ENCODE peak calls at places on chromosomes 5 and 9, in five cellular contexts. One of them, this sample, is unnamed. For H3K9me2, the result is how much of the 10 kb centered on the place peaks cover.

GRCh38 chr5:34715711-34716110 is 59.6 kb downstream of the RAI14 start:
- DNase-seq in HCT116: no peak
- DNase-seq in Karpas-422: no peak
- DNase-seq in GM23338: no peak
- DNase-seq in PC-3: peak
- DNase-seq in this sample: peak

GRCh38 chr5:129410488-129410887 is 49.6 kb upstream of the ADAMTS19 start:
- DNase-seq in HCT116: no peak
- DNase-seq in Karpas-422: no peak
- DNase-seq in GM23338: peak
- DNase-seq in PC-3: no peak
- DNase-seq in this sample: no peak

GRCh38 chr9:2153599-2154217 is 138.6 kb downstream of the SMARCA2 start:
- DNase-seq in HCT116: no peak
- DNase-seq in Karpas-422: no peak
- DNase-seq in GM23338: no peak
- DNase-seq in PC-3: no peak
- DNase-seq in this sample: peak

GRCh38 chr5:179212870-179213269 is 132.4 kb downstream of the ADAMTS2 start:
- DNase-seq in HCT116: no peak
- DNase-seq in Karpas-422: no peak
- DNase-seq in GM23338: no peak
- DNase-seq in PC-3: no peak
- DNase-seq in this sample: no peak

GRCh38 chr9:90002299-90003045 is 397.7 kb downstream of the GADD45G start:
- DNase-seq in HCT116: no peak
- DNase-seq in Karpas-422: no peak
- DNase-seq in GM23338: no peak
- DNase-seq in PC-3: no peak
- DNase-seq in this sample: no peak

GRCh38 chr9:18297532-18297872 is 176.5 kb upstream of the ADAMTSL1 start:
- DNase-seq in HCT116: no peak
- DNase-seq in Karpas-422: peak
- DNase-seq in GM23338: peak
- DNase-seq in PC-3: peak
- DNase-seq in this sample: no peak

GRCh38 chr5:11385251-11385900 is 518.9 kb downstream of the CTNND2 start:
- DNase-seq in HCT116: no peak
- DNase-seq in Karpas-422: no peak
- DNase-seq in GM23338: peak
- DNase-seq in PC-3: peak
- DNase-seq in this sample: peak

GRCh38 chr9:136840140-136840876 is 2.0 kb upstream of the AJM1 start:
- DNase-seq in HCT116: no peak
- DNase-seq in Karpas-422: no peak
- DNase-seq in GM23338: no peak
- DNase-seq in PC-3: no peak
- DNase-seq in this sample: no peak

GRCh38 chr5:152293189-152293588 is 111.9 kb downstream of the NMUR2 start:
- DNase-seq in HCT116: no peak
- DNase-seq in Karpas-422: no peak
- DNase-seq in GM23338: no peak
- DNase-seq in PC-3: no peak
- DNase-seq in this sample: no peak

GRCh38 chr5:152303841-152304240 is 101.2 kb downstream of the NMUR2 start:
- DNase-seq in HCT116: no peak
- DNase-seq in Karpas-422: no peak
- DNase-seq in GM23338: no peak
- DNase-seq in PC-3: no peak
- DNase-seq in this sample: no peak

GRCh38 chr5:152297866-152298265 is 107.2 kb downstream of the NMUR2 start:
- DNase-seq in HCT116: no peak
- DNase-seq in Karpas-422: no peak
- DNase-seq in GM23338: no peak
- DNase-seq in PC-3: peak
- DNase-seq in this sample: no peak
- H3K9me2 ChIP-seq in HCT116: under half
- H3K9me2 ChIP-seq in Karpas-422: under half
- H3K9me2 ChIP-seq in GM23338: under half
- H3K9me2 ChIP-seq in PC-3: under half
- H3K9me2 ChIP-seq in this sample: under half

DNA sequence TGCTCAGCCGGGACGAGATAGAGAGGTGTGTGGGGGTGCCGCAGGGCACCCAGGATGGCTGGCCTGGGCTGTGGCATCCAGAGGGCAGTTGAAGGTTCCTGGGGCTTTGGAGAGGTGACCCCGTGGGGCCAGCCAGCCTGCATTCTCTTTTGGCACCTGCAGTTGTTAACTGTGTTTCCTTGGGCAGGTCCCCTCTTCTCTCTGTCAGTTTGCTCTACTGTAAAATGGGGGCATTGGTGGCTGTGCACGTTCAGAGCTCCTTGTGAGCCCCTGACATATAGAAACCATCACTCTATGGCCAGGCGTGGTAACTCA is 8.5 kb downstream of the ZDHHC12 start:
- DNase-seq in HCT116: no peak
- DNase-seq in Karpas-422: no peak
- DNase-seq in GM23338: no peak
- DNase-seq in PC-3: no peak
- DNase-seq in this sample: no peak
- H3K9me2 ChIP-seq in HCT116: under half
- H3K9me2 ChIP-seq in Karpas-422: under half
- H3K9me2 ChIP-seq in GM23338: under half
- H3K9me2 ChIP-seq in PC-3: under half
- H3K9me2 ChIP-seq in this sample: under half

GRCh38 chr5:2697446-2698200 is 53.9 kb downstream of the IRX2 start:
- DNase-seq in HCT116: no peak
- DNase-seq in Karpas-422: no peak
- DNase-seq in GM23338: no peak
- DNase-seq in PC-3: no peak
- DNase-seq in this sample: no peak
- H3K9me2 ChIP-seq in HCT116: under half
- H3K9me2 ChIP-seq in Karpas-422: under half
- H3K9me2 ChIP-seq in GM23338: under half
- H3K9me2 ChIP-seq in PC-3: under half
- H3K9me2 ChIP-seq in this sample: under half

GRCh38 chr5:114952876-114953275 is 216.8 kb downstream of the TRIM36 start:
- DNase-seq in HCT116: no peak
- DNase-seq in Karpas-422: no peak
- DNase-seq in GM23338: no peak
- DNase-seq in PC-3: no peak
- DNase-seq in this sample: no peak
- H3K9me2 ChIP-seq in HCT116: under half
- H3K9me2 ChIP-seq in Karpas-422: under half
- H3K9me2 ChIP-seq in GM23338: under half
- H3K9me2 ChIP-seq in PC-3: under half
- H3K9me2 ChIP-seq in this sample: under half

DNA sequence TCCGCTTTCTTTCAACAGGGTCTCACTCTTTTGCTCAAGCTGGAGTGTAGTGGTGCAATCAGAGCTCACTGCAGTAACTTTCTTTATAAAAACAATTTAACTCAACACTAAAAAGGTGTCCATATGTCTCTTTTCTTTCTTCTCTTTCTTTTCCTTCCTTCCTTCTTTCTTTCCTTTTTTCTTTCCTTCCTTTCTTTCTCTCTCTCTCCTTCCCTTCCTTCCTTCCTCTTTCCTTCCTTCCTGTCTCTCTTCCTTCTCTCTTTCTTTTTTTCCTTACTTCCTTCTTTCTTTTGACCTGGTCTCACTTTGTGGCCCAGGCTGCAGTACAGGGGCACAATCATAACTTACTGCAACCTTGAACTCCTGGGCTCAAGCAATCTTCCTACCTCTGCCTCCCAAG is 25.8 kb upstream of the TBC1D2 start:
- DNase-seq in HCT116: no peak
- DNase-seq in Karpas-422: no peak
- DNase-seq in GM23338: no peak
- DNase-seq in PC-3: no peak
- DNase-seq in this sample: no peak
- H3K9me2 ChIP-seq in HCT116: under half
- H3K9me2 ChIP-seq in Karpas-422: under half
- H3K9me2 ChIP-seq in GM23338: under half
- H3K9me2 ChIP-seq in PC-3: under half
- H3K9me2 ChIP-seq in this sample: under half

GRCh38 chr5:171369056-171369455 is 18.6 kb upstream of the NPM1 start:
- DNase-seq in HCT116: no peak
- DNase-seq in Karpas-422: no peak
- DNase-seq in GM23338: no peak
- DNase-seq in PC-3: no peak
- DNase-seq in this sample: no peak

GRCh38 chr5:171366645-171367044 is 21.0 kb upstream of the NPM1 start:
- DNase-seq in HCT116: no peak
- DNase-seq in Karpas-422: no peak
- DNase-seq in GM23338: no peak
- DNase-seq in PC-3: no peak
- DNase-seq in this sample: no peak

GRCh38 chr5:171369898-171370297 is 17.8 kb upstream of the NPM1 start:
- DNase-seq in HCT116: no peak
- DNase-seq in Karpas-422: no peak
- DNase-seq in GM23338: no peak
- DNase-seq in PC-3: no peak
- DNase-seq in this sample: no peak

GRCh38 chr5:171365351-171365750 is 22.3 kb upstream of the NPM1 start:
- DNase-seq in HCT116: no peak
- DNase-seq in Karpas-422: peak
- DNase-seq in GM23338: peak
- DNase-seq in PC-3: no peak
- DNase-seq in this sample: peak

DNA sequence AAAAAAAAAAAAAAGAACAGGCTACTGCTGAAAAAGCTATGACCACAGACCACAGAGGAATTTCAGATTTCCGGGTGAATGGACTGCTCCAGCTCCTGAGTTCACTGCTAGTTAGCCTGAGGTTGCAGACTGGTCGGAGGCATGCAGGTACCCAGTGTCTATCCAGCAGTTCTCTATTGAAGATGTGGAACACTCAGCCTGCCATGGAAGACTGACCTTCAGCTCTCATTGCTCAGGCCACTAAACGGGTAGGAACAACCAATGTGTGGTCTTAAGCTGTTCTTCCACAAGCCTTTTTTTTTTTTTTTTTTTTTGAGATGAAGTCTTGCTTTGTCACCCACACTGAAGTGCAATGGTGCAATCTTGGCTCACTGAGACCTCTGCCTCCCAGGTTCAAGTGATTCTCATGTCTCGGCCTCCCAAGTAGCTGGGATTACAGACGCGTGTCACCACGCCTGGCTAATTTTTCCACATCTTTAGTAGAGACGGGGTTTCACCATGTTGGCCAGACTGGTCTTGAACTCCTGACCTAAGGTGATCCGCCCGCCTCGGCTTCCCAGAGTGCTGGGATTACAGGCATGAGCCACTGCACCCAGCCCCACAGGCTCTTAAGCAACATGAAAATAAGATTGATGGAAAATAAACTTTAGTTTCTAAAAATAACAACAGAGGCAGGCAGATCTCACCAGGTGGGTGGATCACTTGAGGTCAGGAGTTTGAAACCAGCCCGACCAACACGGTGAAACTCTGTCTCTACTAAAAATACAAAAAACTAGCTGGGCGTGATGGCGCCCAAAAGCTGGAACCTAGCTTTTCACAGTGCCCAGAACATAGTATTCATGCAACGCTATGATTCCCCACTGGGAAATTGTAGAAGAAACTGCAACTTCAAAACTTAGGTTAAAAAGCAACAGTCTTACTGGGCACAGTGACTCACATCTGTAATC is 20.0 kb upstream of the NPM1 start:
- DNase-seq in HCT116: no peak
- DNase-seq in Karpas-422: no peak
- DNase-seq in GM23338: no peak
- DNase-seq in PC-3: no peak
- DNase-seq in this sample: peak
- H3K9me2 ChIP-seq in HCT116: under half
- H3K9me2 ChIP-seq in Karpas-422: under half
- H3K9me2 ChIP-seq in GM23338: under half
- H3K9me2 ChIP-seq in PC-3: under half
- H3K9me2 ChIP-seq in this sample: under half

GRCh38 chr5:1789838-1790462 is 9.7 kb downstream of the MRPL36 start:
- DNase-seq in HCT116: no peak
- DNase-seq in Karpas-422: no peak
- DNase-seq in GM23338: no peak
- DNase-seq in PC-3: peak
- DNase-seq in this sample: peak
- H3K9me2 ChIP-seq in HCT116: under half
- H3K9me2 ChIP-seq in Karpas-422: under half
- H3K9me2 ChIP-seq in GM23338: under half
- H3K9me2 ChIP-seq in PC-3: under half
- H3K9me2 ChIP-seq in this sample: under half

DNA sequence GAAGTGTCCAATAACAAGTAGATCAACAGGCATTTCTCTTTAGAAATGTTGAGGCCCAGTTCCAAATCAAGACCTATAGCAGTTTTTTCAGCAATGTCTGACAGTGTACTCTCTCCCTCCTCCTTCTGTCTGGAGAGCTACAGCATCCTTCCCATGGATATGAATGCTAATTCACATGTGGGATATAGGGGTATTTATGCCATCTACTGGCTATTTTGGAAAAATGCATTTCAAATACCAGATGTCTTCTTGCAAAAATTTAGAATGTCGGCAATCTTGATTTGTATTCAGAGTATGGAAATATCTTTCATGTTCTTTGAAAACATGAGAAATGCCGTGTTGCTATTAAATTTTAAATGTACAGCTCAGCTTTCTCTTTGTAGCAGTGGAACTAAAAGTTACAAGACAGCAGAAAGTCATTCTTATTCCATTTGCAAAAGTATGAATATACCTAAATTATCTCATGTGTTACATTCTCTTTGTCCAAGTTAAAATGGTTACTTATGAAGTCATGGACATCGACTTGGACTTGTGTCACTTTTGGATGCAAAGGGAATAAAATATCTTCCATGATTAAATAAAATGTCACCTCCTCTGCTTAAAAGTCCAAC is 647.8 kb downstream of the TAF11L14 start:
- DNase-seq in HCT116: no peak
- DNase-seq in Karpas-422: peak
- DNase-seq in GM23338: peak
- DNase-seq in PC-3: peak
- DNase-seq in this sample: peak
- H3K9me2 ChIP-seq in HCT116: under half
- H3K9me2 ChIP-seq in Karpas-422: under half
- H3K9me2 ChIP-seq in GM23338: under half
- H3K9me2 ChIP-seq in PC-3: under half
- H3K9me2 ChIP-seq in this sample: under half